ENCODE peak calls at places on chromosomes 7 and 10, in six cellular contexts. O is mucosa of descending colon; Y is ureter; J is esophagus muscularis mucosa; Z is CD8-positive, alpha-beta T cell; R is stimulated activated CD8-positive, alpha-beta memory T cell treated with anti-CD3 and anti-CD28 coated beads, Interleukin-15, amount 100 ng/mL, for 4 hours. E is an unnamed sample.

GRCh38 chr7:47786557-47787248 is 161.6 kb downstream of the PKD1L1 start:
- DNase-seq in O (peak; percentile 70), Y (peak; percentile 63), J (peak; percentile 90), Z (no peak), R (no peak), E (no peak)

GRCh38 chr10:42482411-42482810 is 156.0 kb downstream of the ZNF33B start:
- DNase-seq in O (no peak), Y (no peak), J (no peak), Z (no peak), R (no peak), E (no peak)

GRCh38 chr7:27094304-27095049 is 1.3 kb downstream of the HOXA1 start:
- DNase-seq in O (no peak), Y (no peak), J (no peak), Z (no peak), R (no peak), E (no peak)

GRCh38 chr10:88838766-88839165 is 12.9 kb downstream of the ANKRD22 start:
- DNase-seq in O (no peak), Y (no peak), J (no peak), Z (no peak), R (no peak), E (no peak)

GRCh38 chr10:31319602-31320178 is 674 bp downstream of the ZEB1 start:
- DNase-seq in O (peak; percentile 40), Y (no peak), J (no peak), Z (no peak), R (no peak), E (no peak)

GRCh38 chr7:111076205-111076604 is 14.7 kb upstream of the LRRN3 start:
- DNase-seq in O (no peak), Y (no peak), J (no peak), Z (no peak), R (no peak), E (no peak)

GRCh38 chr10:116274141-116274861 is 1.3 kb upstream of the GFRA1 start:
- DNase-seq in O (no peak), Y (no peak), J (peak; percentile 91), Z (no peak), R (no peak), E (no peak)

GRCh38 chr10:5584895-5585516 is 60.2 kb downstream of the CALML3 start:
- DNase-seq in O (no peak), Y (no peak), J (no peak), Z (no peak), R (no peak), E (no peak)

GRCh38 chr10:7122561-7122960 is 288.3 kb downstream of the SFMBT2 start:
- DNase-seq in O (no peak), Y (no peak), J (no peak), Z (no peak), R (no peak), E (no peak)

GRCh38 chr10:13823046-13823711 is 236.4 kb downstream of the PRPF18 start:
- DNase-seq in O (no peak), Y (no peak), J (no peak), Z (no peak), R (no peak), E (no peak)

GRCh38 chr7:8161398-8161828 is 100.6 kb downstream of the ICA1 start:
- DNase-seq in O (no peak), Y (no peak), J (no peak), Z (no peak), R (no peak), E (no peak)

GRCh38 chr7:22373911-22374310 is 17.0 kb upstream of the RAPGEF5 start:
- DNase-seq in O (no peak), Y (no peak), J (no peak), Z (no peak), R (no peak), E (no peak)

GRCh38 chr10:118773041-118773440 is 18.3 kb upstream of the CACUL1 start:
- DNase-seq in O (no peak), Y (no peak), J (no peak), Z (no peak), R (no peak), E (no peak)

GRCh38 chr7:54663603-54664234 is 95.3 kb downstream of the SEC61G start:
- DNase-seq in O (no peak), Y (no peak), J (no peak), Z (no peak), R (no peak), E (no peak)

GRCh38 chr7:107387077-107387476 is 82.8 kb upstream of the GPR22 start:
- DNase-seq in O (no peak), Y (peak; percentile 64), J (no peak), Z (no peak), R (no peak), E (no peak)

GRCh38 chr7:118449797-118450196 is 225.3 kb downstream of the ANKRD7 start:
- DNase-seq in O (no peak), Y (no peak), J (no peak), Z (no peak), R (no peak), E (no peak)

GRCh38 chr7:78165454-78165853 is 366.9 kb downstream of the PHTF2 start:
- DNase-seq in O (no peak), Y (no peak), J (no peak), Z (no peak), R (no peak), E (no peak)

GRCh38 chr10:101060951-101061813 is 607 bp upstream of the KAZALD1 start:
- DNase-seq in O (peak; percentile 97), Y (peak; percentile 93), J (no peak), Z (peak; percentile 86), R (peak; percentile 81), E (no peak)

GRCh38 chr7:30635798-30636197 is 41.1 kb downstream of the GARS1 start:
- DNase-seq in O (no peak), Y (no peak), J (no peak), Z (no peak), R (no peak), E (no peak)

GRCh38 chr10:33893502-33893901 is 559.0 kb upstream of the NRP1 start:
- DNase-seq in O (no peak), Y (no peak), J (no peak), Z (no peak), R (no peak), E (no peak)

GRCh38 chr7:12090757-12091134 is 120.3 kb upstream of the TMEM106B start:
- DNase-seq in O (peak; percentile 33), Y (no peak), J (no peak), Z (no peak), R (no peak), E (no peak)

GRCh38 chr7:55382251-55382650 is 17.1 kb downstream of the LANCL2 start:
- DNase-seq in O (no peak), Y (no peak), J (no peak), Z (no peak), R (no peak), E (no peak)

GRCh38 chr10:71632896-71633600 is 86.5 kb downstream of the C10orf105 start:
- DNase-seq in O (no peak), Y (no peak), J (no peak), Z (no peak), R (no peak), E (no peak)

GRCh38 chr7:127887631-127888030 is 143.6 kb downstream of the LRRC4 start:
- DNase-seq in O (no peak), Y (no peak), J (no peak), Z (no peak), R (no peak), E (no peak)

GRCh38 chr7:148849393-148850098 is 34.5 kb downstream of the EZH2 start:
- DNase-seq in O (no peak), Y (no peak), J (no peak), Z (no peak), R (no peak), E (no peak)

GRCh38 chr10:129405389-129405788 is 61.7 kb upstream of the MGMT start:
- DNase-seq in O (no peak), Y (peak; percentile 13), J (peak; percentile 74), Z (no peak), R (no peak), E (no peak)

GRCh38 chr10:113303747-113304146 is 249.1 kb upstream of the HABP2 start:
- DNase-seq in O (no peak), Y (no peak), J (no peak), Z (no peak), R (no peak), E (no peak)

GRCh38 chr7:66748791-66749190 is 8.3 kb downstream of the RABGEF1 start:
- DNase-seq in O (no peak), Y (no peak), J (peak; percentile 53), Z (no peak), R (no peak), E (no peak)

GRCh38 chr7:93043393-93043985 is 74.3 kb downstream of the SAMD9 start:
- DNase-seq in O (no peak), Y (no peak), J (no peak), Z (no peak), R (no peak), E (no peak)

GRCh38 chr10:1166828-1167275 is 110.7 kb downstream of the WDR37 start:
- DNase-seq in O (no peak), Y (no peak), J (no peak), Z (no peak), R (no peak), E (no peak)

GRCh38 chr10:69004821-69005220 is 16.2 kb downstream of the KIFBP start:
- DNase-seq in O (no peak), Y (no peak), J (no peak), Z (no peak), R (no peak), E (no peak)

GRCh38 chr7:1736469-1736817 is 66.4 kb downstream of the ELFN1 start:
- DNase-seq in O (no peak), Y (no peak), J (no peak), Z (no peak), R (no peak), E (no peak)

GRCh38 chr7:1516586-1517251 is 12.5 kb upstream of the INTS1 start:
- DNase-seq in O (peak; percentile 45), Y (no peak), J (no peak), Z (no peak), R (no peak), E (no peak)

GRCh38 chr10:125955766-125956165 is 59.4 kb downstream of the FANK1 start:
- DNase-seq in O (no peak), Y (no peak), J (no peak), Z (no peak), R (no peak), E (no peak)

GRCh38 chr10:89431977-89432376 is 17.6 kb downstream of the IFIT5 start:
- DNase-seq in O (no peak), Y (no peak), J (no peak), Z (no peak), R (no peak), E (no peak)